ENCODE peak calls at places on chromosomes 3 and 15, in ten cellular contexts. U is heart right ventricle; Q is left ventricle myocardium inferior; N is H9; S is dorsolateral prefrontal cortex; B is H1; O is lung; T is epithelial cell of prostate; A is PC-3; L is CD8-positive, alpha-beta memory T cell. I is an unnamed sample.

GRCh38 chr15:64224508-64224907 is 61.7 kb upstream of the PPIB start:
- DNase-seq in U (no peak), Q (no peak), N (no peak), S (no peak), B (no peak), O (no peak), T (no peak), A (no peak), L (no peak), I (peak)

GRCh38 chr3:71146673-71147072 is 436.9 kb downstream of the FOXP1 start:
- DNase-seq in U (no peak), Q (no peak), N (no peak), S (no peak), B (no peak), O (no peak), T (no peak), A (no peak), L (no peak), I (no peak)

GRCh38 chr3:158105710-158106438 is at the start of gene SHOX2:
- DNase-seq in U (peak), Q (no peak), N (peak), S (no peak), B (no peak), O (no peak), T (no peak), A (no peak), L (no peak), I (peak)

GRCh38 chr3:111998661-111999641 is at the start of gene TAGLN3:
- DNase-seq in U (peak), Q (no peak), N (peak), S (peak), B (no peak), O (peak), T (no peak), A (peak), L (no peak), I (no peak)

GRCh38 chr3:139629033-139629432 is 48.7 kb downstream of the NMNAT3 start:
- DNase-seq in U (no peak), Q (no peak), N (peak), S (no peak), B (no peak), O (no peak), T (peak), A (peak), L (no peak), I (no peak)

GRCh38 chr3:55202320-55202719 is 274.5 kb upstream of the LRTM1 start:
- DNase-seq in U (no peak), Q (no peak), N (no peak), S (no peak), B (no peak), O (no peak), T (no peak), A (peak), L (no peak), I (no peak)

GRCh38 chr15:99955181-99955525 is 221.9 kb upstream of the LYSMD4 start:
- DNase-seq in U (no peak), Q (no peak), N (no peak), S (no peak), B (no peak), O (no peak), T (no peak), A (peak), L (no peak), I (no peak)

GRCh38 chr3:4223783-4224182 is 79.4 kb upstream of the SETMAR start:
- DNase-seq in U (no peak), Q (no peak), N (no peak), S (no peak), B (no peak), O (no peak), T (no peak), A (no peak), L (no peak), I (no peak)

GRCh38 chr15:41967506-41968206 is 4.7 kb downstream of the EHD4 start:
- DNase-seq in U (no peak), Q (no peak), N (no peak), S (no peak), B (no peak), O (peak), T (no peak), A (no peak), L (no peak), I (no peak)

GRCh38 chr15:46344115-46344749 is 709.4 kb downstream of the SQOR start:
- DNase-seq in U (no peak), Q (no peak), N (no peak), S (no peak), B (no peak), O (no peak), T (peak), A (no peak), L (no peak), I (no peak)

GRCh38 chr15:50096158-50096821 is 22.7 kb downstream of the ATP8B4 start:
- DNase-seq in U (no peak), Q (no peak), N (no peak), S (no peak), B (no peak), O (no peak), T (no peak), A (no peak), L (no peak), I (no peak)

GRCh38 chr3:25420885-25421284 is 7.2 kb upstream of the RARB start:
- DNase-seq in U (no peak), Q (no peak), N (no peak), S (no peak), B (no peak), O (no peak), T (no peak), A (peak), L (no peak), I (no peak)

GRCh38 chr3:42755681-42756578 is 17.1 kb downstream of the CCDC13 start:
- DNase-seq in U (no peak), Q (no peak), N (peak), S (no peak), B (no peak), O (no peak), T (no peak), A (peak), L (no peak), I (no peak)

GRCh38 chr3:52259035-52259434 is 13.5 kb downstream of the PPM1M start:
- DNase-seq in U (no peak), Q (no peak), N (no peak), S (no peak), B (no peak), O (no peak), T (no peak), A (no peak), L (no peak), I (no peak)

GRCh38 chr3:178088930-178089329 is 447.3 kb upstream of the KCNMB2 start:
- DNase-seq in U (no peak), Q (no peak), N (no peak), S (no peak), B (no peak), O (no peak), T (no peak), A (no peak), L (no peak), I (no peak)

GRCh38 chr15:90344632-90345031 is 7.5 kb upstream of the ZNF774 start:
- DNase-seq in U (no peak), Q (no peak), N (no peak), S (no peak), B (no peak), O (no peak), T (no peak), A (no peak), L (no peak), I (no peak)

GRCh38 chr3:53821631-53822068 is 24.6 kb downstream of the CHDH start:
- DNase-seq in U (no peak), Q (no peak), N (no peak), S (no peak), B (no peak), O (no peak), T (peak), A (peak), L (no peak), I (no peak)

GRCh38 chr3:128322030-128323022 is 144.4 kb downstream of the DNAJB8 start:
- DNase-seq in U (peak), Q (peak), N (peak), S (peak), B (peak), O (no peak), T (no peak), A (peak), L (peak), I (no peak)

GRCh38 chr3:152443212-152444023 is 174.7 kb downstream of the MBNL1 start:
- DNase-seq in U (no peak), Q (no peak), N (no peak), S (no peak), B (no peak), O (no peak), T (no peak), A (no peak), L (no peak), I (no peak)

GRCh38 chr15:95405447-95405846 is 925.1 kb upstream of the NR2F2 start:
- DNase-seq in U (no peak), Q (no peak), N (no peak), S (no peak), B (no peak), O (no peak), T (no peak), A (no peak), L (no peak), I (no peak)

GRCh38 chr3:175608351-175608750 is 749.2 kb downstream of the NAALADL2 start:
- DNase-seq in U (no peak), Q (no peak), N (no peak), S (no peak), B (no peak), O (no peak), T (no peak), A (no peak), L (no peak), I (no peak)

GRCh38 chr3:45198264-45199260 is 27.5 kb downstream of the TMEM158 start:
- DNase-seq in U (no peak), Q (no peak), N (no peak), S (no peak), B (no peak), O (no peak), T (no peak), A (no peak), L (no peak), I (no peak)

GRCh38 chr3:83843716-83844115 is 1115.1 kb upstream of the CADM2 start:
- DNase-seq in U (no peak), Q (no peak), N (no peak), S (no peak), B (no peak), O (no peak), T (no peak), A (peak), L (no peak), I (no peak)

GRCh38 chr3:105982207-105982606 is 113.4 kb upstream of the CBLB start:
- DNase-seq in U (no peak), Q (no peak), N (no peak), S (no peak), B (no peak), O (no peak), T (no peak), A (no peak), L (no peak), I (no peak)

GRCh38 chr15:25179673-25180511 is 225.1 kb downstream of the SNRPN start:
- DNase-seq in U (peak), Q (peak), N (peak), S (peak), B (no peak), O (no peak), T (no peak), A (no peak), L (no peak), I (no peak)

GRCh38 chr3:67790043-67790442 is 135.6 kb upstream of the SUCLG2 start:
- DNase-seq in U (peak), Q (no peak), N (peak), S (no peak), B (peak), O (no peak), T (peak), A (peak), L (peak), I (peak)

GRCh38 chr3:4290272-4290893 is 12.8 kb upstream of the SETMAR start:
- DNase-seq in U (no peak), Q (no peak), N (no peak), S (peak), B (no peak), O (no peak), T (no peak), A (peak), L (peak), I (peak)

GRCh38 chr15:74215958-74216357 is 13.4 kb upstream of the STRA6 start:
- DNase-seq in U (no peak), Q (no peak), N (no peak), S (no peak), B (no peak), O (no peak), T (no peak), A (no peak), L (no peak), I (no peak)
- H3K27ac ChIP-seq in U (no peak), Q (no peak), N (no peak), S (no peak), B (no peak), O (no peak), T (no peak), A (peak), L (no peak), I (no peak)

DNA sequence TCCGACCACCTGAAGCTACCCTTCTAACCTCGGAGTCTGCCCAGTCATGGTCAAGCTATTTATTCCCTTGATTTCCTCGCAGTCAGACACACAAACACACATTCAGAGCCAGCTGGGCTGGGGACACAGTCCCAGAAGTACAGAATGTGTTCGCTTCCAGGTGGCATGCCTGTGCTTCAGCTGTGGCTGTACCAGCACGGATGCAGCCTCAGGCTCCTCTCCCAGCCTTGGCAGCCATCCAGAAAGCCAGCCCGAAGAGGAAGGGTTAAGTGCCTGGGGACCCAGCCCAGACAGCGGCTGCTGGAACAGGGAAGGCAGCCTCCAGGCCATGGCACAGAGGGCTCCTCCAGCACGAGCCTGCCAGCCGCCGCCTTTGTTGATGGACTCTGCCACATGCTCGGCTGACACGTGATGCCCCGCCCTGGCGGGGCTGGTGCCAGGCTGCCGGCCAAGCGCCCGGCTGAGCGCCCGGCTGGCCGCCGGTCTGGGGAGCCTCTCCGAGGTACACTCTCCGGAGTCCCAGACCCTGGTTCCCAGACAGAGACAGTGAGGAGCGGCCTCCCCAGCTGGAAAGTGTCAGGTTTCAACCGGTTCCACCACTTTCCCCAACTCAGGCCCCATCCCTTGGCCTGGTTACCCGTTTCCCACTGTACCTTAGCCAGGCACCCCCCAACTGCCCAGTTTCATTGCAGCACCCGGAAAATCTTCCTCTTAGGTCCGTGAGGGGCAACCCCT is 5.4 kb downstream of the BMF start:
- DNase-seq in U (peak), Q (peak), N (peak), S (peak), B (no peak), O (peak), T (no peak), A (peak), L (no peak), I (peak)
- H3K27ac ChIP-seq in U (peak), Q (peak), N (no peak), S (peak), B (no peak), O (peak), T (peak), A (peak), L (no peak), I (peak)

DNA sequence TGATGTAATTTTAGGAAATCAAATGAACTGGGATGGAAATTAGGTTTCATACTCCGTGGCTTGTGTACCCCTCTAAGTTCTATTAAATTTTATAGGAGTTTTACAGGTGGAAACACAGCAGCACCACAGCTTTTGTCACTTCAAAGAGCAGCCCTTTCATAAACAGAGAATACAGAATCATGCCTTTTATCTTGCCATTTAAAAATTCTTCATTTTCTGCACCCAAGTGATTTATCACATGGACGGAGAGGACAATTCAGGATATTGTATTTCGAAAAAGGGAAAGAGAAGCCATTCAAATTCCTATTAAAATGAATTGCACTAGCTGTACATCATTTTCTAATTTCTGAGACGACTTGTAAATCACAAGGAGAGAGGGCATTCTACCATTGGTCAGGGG is 245.4 kb downstream of the PTPRG start:
- DNase-seq in U (no peak), Q (no peak), N (no peak), S (no peak), B (no peak), O (no peak), T (no peak), A (no peak), L (no peak), I (no peak)
- H3K27ac ChIP-seq in U (peak), Q (peak), N (no peak), S (no peak), B (no peak), O (no peak), T (no peak), A (no peak), L (no peak), I (peak)

DNA sequence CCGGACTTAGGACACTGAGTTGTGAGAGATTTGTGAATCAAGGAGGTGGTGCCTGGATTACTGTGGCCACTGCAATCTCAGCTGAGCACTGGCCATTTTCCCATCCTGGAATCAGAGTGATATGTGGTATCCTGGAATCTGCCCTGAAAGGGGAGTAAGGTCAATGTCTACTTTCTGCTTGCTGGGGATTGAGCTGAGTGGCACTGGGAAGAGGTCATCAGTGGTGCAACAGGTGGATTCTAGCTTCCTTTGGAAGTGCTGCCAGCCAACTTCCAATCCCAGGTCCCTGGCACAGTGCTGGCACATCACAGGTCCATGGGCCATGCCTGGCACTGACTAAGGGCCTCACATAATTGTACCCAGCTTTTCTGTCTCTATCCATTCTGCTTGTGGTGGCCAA is 20.6 kb upstream of the TSEN2 start:
- DNase-seq in U (no peak), Q (no peak), N (no peak), S (no peak), B (no peak), O (no peak), T (no peak), A (no peak), L (no peak), I (no peak)
- H3K27ac ChIP-seq in U (no peak), Q (no peak), N (no peak), S (no peak), B (no peak), O (no peak), T (no peak), A (peak), L (no peak), I (no peak)

GRCh38 chr3:171458857-171459129 is 1.4 kb downstream of the TNIK start:
- DNase-seq in U (no peak), Q (no peak), N (peak), S (no peak), B (no peak), O (no peak), T (no peak), A (no peak), L (no peak), I (no peak)

GRCh38 chr3:171459942-171460225 is 321 bp downstream of the TNIK start:
- DNase-seq in U (no peak), Q (no peak), N (no peak), S (no peak), B (no peak), O (no peak), T (no peak), A (peak), L (no peak), I (no peak)

GRCh38 chr3:171459130-171459941 is 869 bp downstream of the TNIK start:
- DNase-seq in U (peak), Q (peak), N (peak), S (peak), B (no peak), O (peak), T (no peak), A (peak), L (peak), I (no peak)

GRCh38 chr3:171461087-171461917 is 1.1 kb upstream of the TNIK start:
- DNase-seq in U (no peak), Q (no peak), N (peak), S (peak), B (no peak), O (no peak), T (no peak), A (peak), L (peak), I (peak)

GRCh38 chr3:171460226-171461086 is at the start of gene TNIK:
- DNase-seq in U (peak), Q (peak), N (peak), S (peak), B (no peak), O (peak), T (no peak), A (peak), L (peak), I (peak)
- H3K27ac ChIP-seq in U (peak), Q (peak), N (no peak), S (peak), B (peak), O (peak), T (peak), A (peak), L (peak), I (peak)

DNA sequence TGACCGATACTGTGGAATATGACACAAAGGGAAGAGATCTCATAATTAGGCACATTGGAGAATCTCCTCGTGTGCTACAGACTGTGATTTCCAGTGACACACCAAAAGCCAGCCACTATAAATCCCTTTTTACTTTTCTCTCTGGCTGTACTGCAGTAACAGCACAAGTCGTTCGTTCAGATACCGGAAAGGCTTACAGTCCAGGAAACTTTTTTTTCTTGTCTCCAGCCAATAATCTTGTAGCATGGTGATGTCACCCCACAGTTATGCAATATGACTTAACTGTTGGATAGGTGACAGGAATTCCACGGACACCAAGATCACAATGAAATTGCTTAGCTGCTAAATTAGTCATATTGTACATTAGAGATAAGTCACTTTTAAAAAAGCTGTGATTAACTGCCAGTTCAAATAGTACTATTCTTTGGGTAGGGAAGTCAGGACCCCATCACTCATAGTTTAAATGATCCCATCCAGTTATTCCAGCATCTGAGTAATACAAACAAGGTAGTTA is 36.3 kb upstream of the TSC22D2 start:
- DNase-seq in U (no peak), Q (no peak), N (no peak), S (no peak), B (no peak), O (peak), T (peak), A (peak), L (no peak), I (no peak)
- H3K27ac ChIP-seq in U (peak), Q (peak), N (no peak), S (peak), B (no peak), O (peak), T (peak), A (peak), L (no peak), I (peak)

GRCh38 chr15:38650384-38650783 is 85.8 kb upstream of the RASGRP1 start:
- DNase-seq in U (no peak), Q (no peak), N (no peak), S (no peak), B (no peak), O (no peak), T (no peak), A (no peak), L (no peak), I (no peak)
- H3K27ac ChIP-seq in U (no peak), Q (no peak), N (no peak), S (no peak), B (no peak), O (no peak), T (no peak), A (no peak), L (no peak), I (no peak)

GRCh38 chr3:113532698-113533533 is 561 bp downstream of the SIDT1 start:
- DNase-seq in U (peak), Q (no peak), N (peak), S (no peak), B (no peak), O (no peak), T (no peak), A (peak), L (no peak), I (no peak)
- H3K27ac ChIP-seq in U (peak), Q (no peak), N (no peak), S (peak), B (no peak), O (peak), T (no peak), A (peak), L (peak), I (peak)